ENCODE peak calls at places on chromosome 18, in seven cellular contexts. T is HEK293T, R is mesenteric fat pad, G is cardiac septum, H is GM03348, V is fibroblast of pulmonary artery, C is NCI-H1694 treated with DMSO at 0.1 percent for 48 hours. U is an unnamed sample.

GRCh38 chr18:49020129-49020528 is 69.4 kb upstream of the SMAD7 start:
- DNase-seq in T (no peak), R (peak), G (peak), H (no peak), V (no peak), C (no peak), U (peak)

GRCh38 chr18:51020536-51020935 is 9.5 kb upstream of the SMAD4 start:
- DNase-seq in T (no peak), R (no peak), G (no peak), H (no peak), V (no peak), C (no peak), U (no peak)

GRCh38 chr18:60910534-60910933 is 422.7 kb upstream of the CDH20 start:
- DNase-seq in T (no peak), R (no peak), G (no peak), H (no peak), V (peak), C (no peak), U (no peak)

GRCh38 chr18:42275138-42275535 is 320.1 kb downstream of the PIK3C3 start:
- DNase-seq in T (no peak), R (no peak), G (no peak), H (no peak), V (no peak), C (no peak), U (no peak)

GRCh38 chr18:21740474-21740723 is 193 bp upstream of the MIB1 start:
- DNase-seq in T (peak), R (peak), G (peak), H (peak), V (peak), C (no peak), U (no peak)

GRCh38 chr18:2223859-2224258 is 347.4 kb downstream of the METTL4 start:
- DNase-seq in T (no peak), R (no peak), G (no peak), H (peak), V (peak), C (peak), U (no peak)

GRCh38 chr18:31610841-31611240 is 19.2 kb downstream of the TTR start:
- DNase-seq in T (peak), R (no peak), G (no peak), H (no peak), V (peak), C (no peak), U (no peak)

GRCh38 chr18:11246883-11247282 is 97.5 kb upstream of the PIEZO2 start:
- DNase-seq in T (no peak), R (no peak), G (no peak), H (peak), V (no peak), C (no peak), U (no peak)